ENCODE peak calls at places on chromosomes 3 and 15, in five cellular contexts. One of them, this sample, is unnamed.

GRCh38 chr3:161920196-161920595 is 423.6 kb downstream of the OTOL1 start:
- DNase-seq in HepG2: no peak
- DNase-seq in GM12878: no peak
- DNase-seq in GM12892: no peak
- DNase-seq in K562: no peak
- DNase-seq in this sample: no peak

GRCh38 chr3:9248232-9249191 is 934 bp downstream of the SRGAP3 start:
- DNase-seq in HepG2: no peak
- DNase-seq in GM12878: no peak
- DNase-seq in GM12892: no peak
- DNase-seq in K562: no peak
- DNase-seq in this sample: no peak

GRCh38 chr3:191141728-191142127 is 57.3 kb upstream of the OSTN start:
- DNase-seq in HepG2: no peak
- DNase-seq in GM12878: no peak
- DNase-seq in GM12892: no peak
- DNase-seq in K562: no peak
- DNase-seq in this sample: no peak

GRCh38 chr15:88844749-88845386 is 41.6 kb downstream of the ACAN start:
- DNase-seq in HepG2: no peak
- DNase-seq in GM12878: no peak
- DNase-seq in GM12892: no peak
- DNase-seq in K562: no peak
- DNase-seq in this sample: no peak

GRCh38 chr15:67133738-67134576 is 68.6 kb downstream of the SMAD3 start:
- DNase-seq in HepG2: no peak
- DNase-seq in GM12878: no peak
- DNase-seq in GM12892: peak
- DNase-seq in K562: no peak
- DNase-seq in this sample: no peak

GRCh38 chr15:23912191-23912590 is 225.1 kb upstream of the NDN start:
- DNase-seq in HepG2: no peak
- DNase-seq in GM12878: no peak
- DNase-seq in GM12892: no peak
- DNase-seq in K562: no peak
- DNase-seq in this sample: no peak

GRCh38 chr3:35644461-35644860 is 5.1 kb downstream of the ARPP21 start:
- DNase-seq in HepG2: no peak
- DNase-seq in GM12878: no peak
- DNase-seq in GM12892: no peak
- DNase-seq in K562: no peak
- DNase-seq in this sample: no peak

GRCh38 chr15:75200765-75201608 is 695 bp upstream of the C15orf39 start:
- DNase-seq in HepG2: peak
- DNase-seq in GM12878: no peak
- DNase-seq in GM12892: peak
- DNase-seq in K562: peak
- DNase-seq in this sample: no peak

GRCh38 chr3:49912787-49913375 is 9.2 kb upstream of the MST1R start:
- DNase-seq in HepG2: no peak
- DNase-seq in GM12878: no peak
- DNase-seq in GM12892: no peak
- DNase-seq in K562: no peak
- DNase-seq in this sample: no peak

GRCh38 chr3:195703776-195704175 is 17.0 kb upstream of the MUC20 start:
- DNase-seq in HepG2: no peak
- DNase-seq in GM12878: no peak
- DNase-seq in GM12892: no peak
- DNase-seq in K562: no peak
- DNase-seq in this sample: no peak

GRCh38 chr3:191353022-191353777 is 22.9 kb upstream of the UTS2B start:
- DNase-seq in HepG2: peak
- DNase-seq in GM12878: no peak
- DNase-seq in GM12892: no peak
- DNase-seq in K562: no peak
- DNase-seq in this sample: no peak

GRCh38 chr15:35168464-35168863 is 83.4 kb upstream of the NANOGP8 start:
- DNase-seq in HepG2: no peak
- DNase-seq in GM12878: no peak
- DNase-seq in GM12892: no peak
- DNase-seq in K562: no peak
- DNase-seq in this sample: no peak

GRCh38 chr3:10471337-10471721 is 34.1 kb downstream of the ATP2B2 start:
- DNase-seq in HepG2: no peak
- DNase-seq in GM12878: no peak
- DNase-seq in GM12892: no peak
- DNase-seq in K562: no peak
- DNase-seq in this sample: no peak

GRCh38 chr15:85583404-85584390 is 203.3 kb downstream of the AKAP13 start:
- DNase-seq in HepG2: no peak
- DNase-seq in GM12878: peak
- DNase-seq in GM12892: no peak
- DNase-seq in K562: no peak
- DNase-seq in this sample: no peak

GRCh38 chr3:108806316-108806715 is 16.3 kb upstream of the TRAT1 start:
- DNase-seq in HepG2: no peak
- DNase-seq in GM12878: no peak
- DNase-seq in GM12892: no peak
- DNase-seq in K562: no peak
- DNase-seq in this sample: no peak

GRCh38 chr3:59482684-59483083 is 432.9 kb upstream of the CFAP20DC start:
- DNase-seq in HepG2: no peak
- DNase-seq in GM12878: no peak
- DNase-seq in GM12892: no peak
- DNase-seq in K562: no peak
- DNase-seq in this sample: no peak

GRCh38 chr3:4988815-4989648 is 9.8 kb downstream of the BHLHE40 start:
- DNase-seq in HepG2: no peak
- DNase-seq in GM12878: no peak
- DNase-seq in GM12892: no peak
- DNase-seq in K562: peak
- DNase-seq in this sample: no peak

GRCh38 chr15:66729339-66729951 is 27.4 kb downstream of the SMAD6 start:
- DNase-seq in HepG2: no peak
- DNase-seq in GM12878: no peak
- DNase-seq in GM12892: no peak
- DNase-seq in K562: no peak
- DNase-seq in this sample: no peak

GRCh38 chr15:64348455-64348854 is 7.5 kb downstream of the CSNK1G1 start:
- DNase-seq in HepG2: no peak
- DNase-seq in GM12878: no peak
- DNase-seq in GM12892: no peak
- DNase-seq in K562: no peak
- DNase-seq in this sample: no peak

GRCh38 chr3:13016083-13016725 is 57.0 kb downstream of the IQSEC1 start:
- DNase-seq in HepG2: no peak
- DNase-seq in GM12878: peak
- DNase-seq in GM12892: no peak
- DNase-seq in K562: no peak
- DNase-seq in this sample: peak

GRCh38 chr15:73752817-73753214 is 335 bp downstream of the INSYN1 start:
- DNase-seq in HepG2: no peak
- DNase-seq in GM12878: no peak
- DNase-seq in GM12892: no peak
- DNase-seq in K562: no peak
- DNase-seq in this sample: no peak

GRCh38 chr3:111286749-111287148 is 215.1 kb downstream of the NECTIN3 start:
- DNase-seq in HepG2: no peak
- DNase-seq in GM12878: no peak
- DNase-seq in GM12892: no peak
- DNase-seq in K562: no peak
- DNase-seq in this sample: no peak

GRCh38 chr15:63283126-63283525 is 5.7 kb downstream of the APH1B start:
- DNase-seq in HepG2: no peak
- DNase-seq in GM12878: no peak
- DNase-seq in GM12892: no peak
- DNase-seq in K562: no peak
- DNase-seq in this sample: no peak

GRCh38 chr3:174002543-174002942 is 605.0 kb downstream of the NLGN1 start:
- DNase-seq in HepG2: peak
- DNase-seq in GM12878: no peak
- DNase-seq in GM12892: no peak
- DNase-seq in K562: no peak
- DNase-seq in this sample: no peak

GRCh38 chr3:183533410-183534132 is 21.9 kb downstream of the KLHL6 start:
- DNase-seq in HepG2: no peak
- DNase-seq in GM12878: no peak
- DNase-seq in GM12892: no peak
- DNase-seq in K562: peak
- DNase-seq in this sample: no peak

GRCh38 chr15:64620991-64621495 is 154.3 kb downstream of the RBPMS2 start:
- DNase-seq in HepG2: no peak
- DNase-seq in GM12878: no peak
- DNase-seq in GM12892: no peak
- DNase-seq in K562: no peak
- DNase-seq in this sample: no peak

DNA sequence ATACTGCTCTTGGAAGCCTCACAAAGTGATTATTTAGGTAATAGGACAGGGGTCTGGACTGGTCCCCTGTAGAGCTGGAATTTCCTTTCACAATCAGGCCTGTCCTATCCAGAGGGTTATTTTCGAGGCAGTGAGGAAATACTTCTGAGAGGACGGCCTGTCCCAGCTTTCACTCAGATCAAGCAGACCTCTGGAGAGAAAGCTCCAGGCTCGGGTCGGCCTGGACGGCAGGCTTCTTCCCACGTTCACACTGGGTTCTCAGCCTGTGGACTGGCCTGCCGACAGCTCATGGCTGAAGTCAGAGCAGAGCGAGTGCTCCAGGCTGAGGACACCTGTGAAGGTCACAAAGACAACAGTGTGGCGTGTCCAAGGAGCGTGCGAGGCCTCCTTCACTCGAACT is 405.3 kb downstream of the VPS13C start:
- DNase-seq in HepG2: no peak
- DNase-seq in GM12878: no peak
- DNase-seq in GM12892: no peak
- DNase-seq in K562: no peak
- DNase-seq in this sample: no peak
- TF ChIP-seq POLR2AphosphoS5 in HepG2: no peak
- TF ChIP-seq POLR2AphosphoS5 in GM12878: no peak
- TF ChIP-seq POLR2AphosphoS5 in GM12892: no peak
- TF ChIP-seq POLR2AphosphoS5 in K562: no peak
- TF ChIP-seq POLR2AphosphoS5 in this sample: no peak

GRCh38 chr15:50109086-50109987 is 9.7 kb downstream of the ATP8B4 start:
- DNase-seq in HepG2: no peak
- DNase-seq in GM12878: no peak
- DNase-seq in GM12892: no peak
- DNase-seq in K562: no peak
- DNase-seq in this sample: no peak
- TF ChIP-seq TAF1 in HepG2: no peak
- TF ChIP-seq TAF1 in GM12878: no peak
- TF ChIP-seq TAF1 in GM12892: no peak
- TF ChIP-seq TAF1 in K562: no peak
- TF ChIP-seq TAF1 in this sample: no peak

GRCh38 chr3:112427123-112427522 is 72.1 kb downstream of the BTLA start:
- DNase-seq in HepG2: no peak
- DNase-seq in GM12878: no peak
- DNase-seq in GM12892: no peak
- DNase-seq in K562: no peak
- DNase-seq in this sample: no peak

GRCh38 chr3:112425382-112425781 is 73.9 kb downstream of the BTLA start:
- DNase-seq in HepG2: no peak
- DNase-seq in GM12878: no peak
- DNase-seq in GM12892: no peak
- DNase-seq in K562: no peak
- DNase-seq in this sample: no peak

GRCh38 chr3:112424394-112424793 is 74.9 kb downstream of the BTLA start:
- DNase-seq in HepG2: no peak
- DNase-seq in GM12878: no peak
- DNase-seq in GM12892: no peak
- DNase-seq in K562: no peak
- DNase-seq in this sample: no peak

DNA sequence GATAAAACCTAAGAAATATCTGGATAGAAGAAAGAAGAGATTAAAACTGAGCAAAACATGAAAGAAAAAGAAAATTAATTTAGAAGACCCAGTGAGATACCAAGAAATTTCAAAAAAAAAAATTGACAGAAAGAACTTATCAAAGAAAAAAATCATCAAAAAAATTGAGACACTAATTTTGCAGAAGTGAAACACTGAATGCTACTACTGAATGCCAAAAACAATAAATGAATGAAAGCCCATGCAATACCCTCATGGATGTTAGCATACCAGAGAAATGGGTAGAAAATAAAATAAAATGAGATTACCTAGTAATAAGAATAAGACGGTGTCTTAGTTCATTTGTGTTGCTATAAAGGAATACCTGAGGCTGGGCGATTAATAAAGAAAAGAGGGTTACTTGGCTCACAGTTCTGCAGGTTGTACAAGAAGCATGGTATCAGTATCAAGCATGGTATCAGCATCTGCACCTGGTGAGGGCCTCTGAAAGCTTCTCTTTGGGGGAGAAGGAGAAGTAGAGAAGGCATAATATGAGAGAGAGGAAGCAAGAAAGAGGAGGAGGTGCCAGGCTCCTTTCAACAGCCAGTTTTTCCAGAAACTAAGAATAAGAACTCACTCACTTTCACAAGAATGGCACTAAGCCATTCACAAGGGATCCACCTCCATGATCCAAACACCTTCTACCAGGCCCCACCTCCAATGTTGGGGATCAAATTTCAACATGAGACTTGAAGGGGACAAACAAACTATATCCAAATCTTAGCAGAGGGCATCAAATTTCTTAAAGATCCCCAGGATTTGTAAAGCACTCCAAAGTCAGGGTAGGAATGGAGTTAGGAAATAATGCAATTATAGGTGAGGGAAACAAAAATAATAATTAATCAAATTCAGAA is 73.2 kb downstream of the BTLA start:
- DNase-seq in HepG2: no peak
- DNase-seq in GM12878: no peak
- DNase-seq in GM12892: no peak
- DNase-seq in K562: no peak
- DNase-seq in this sample: no peak
- TF ChIP-seq POLR2AphosphoS5 in HepG2: no peak
- TF ChIP-seq POLR2AphosphoS5 in GM12878: no peak
- TF ChIP-seq POLR2AphosphoS5 in GM12892: no peak
- TF ChIP-seq POLR2AphosphoS5 in K562: no peak
- TF ChIP-seq POLR2AphosphoS5 in this sample: no peak

DNA sequence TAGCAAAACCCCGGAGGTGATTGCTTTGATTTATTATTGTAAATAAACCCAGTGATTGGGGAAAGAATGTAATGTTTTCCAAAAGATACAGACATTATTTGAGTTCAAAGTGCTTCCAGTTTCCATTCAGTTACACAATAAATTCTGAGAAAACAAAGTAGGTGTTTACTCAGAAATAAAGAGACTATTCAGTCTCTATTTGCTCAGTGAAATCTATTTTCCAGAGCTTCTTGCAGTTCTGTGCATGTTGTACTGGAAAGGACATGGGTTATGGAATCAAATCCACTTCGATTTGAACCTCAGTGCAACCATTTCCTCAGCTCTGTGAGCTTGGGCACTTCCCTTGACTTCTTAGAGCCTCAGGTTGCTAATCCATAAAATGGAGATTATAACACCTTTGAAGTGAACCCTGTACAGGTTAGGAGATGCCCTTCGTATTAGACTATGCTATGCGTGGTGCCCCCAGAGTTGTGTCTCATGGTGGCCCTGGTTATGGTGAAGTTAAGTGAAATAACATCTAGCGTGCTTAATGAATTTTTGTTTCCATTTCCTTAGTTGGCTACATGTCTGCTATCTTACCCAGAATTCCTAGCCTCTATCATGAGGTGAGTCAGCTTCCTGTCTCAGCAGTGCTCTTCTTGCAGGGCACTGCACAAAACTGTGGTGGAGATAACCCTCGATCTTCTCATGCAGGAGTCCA is 97.8 kb downstream of the RPL39L start:
- DNase-seq in HepG2: peak
- DNase-seq in GM12878: no peak
- DNase-seq in GM12892: no peak
- DNase-seq in K562: peak
- DNase-seq in this sample: no peak
- TF ChIP-seq TAF1 in HepG2: no peak
- TF ChIP-seq TAF1 in GM12878: no peak
- TF ChIP-seq TAF1 in GM12892: no peak
- TF ChIP-seq TAF1 in K562: no peak
- TF ChIP-seq TAF1 in this sample: peak

This sample was measured in GM12891.